ENCODE peak calls at places on chromosomes 16 and 17, in five cellular contexts. N is mesothelial cell of epicardium, O is caudate nucleus, H is PC-9, X is nephron progenitor cell. E is an unnamed sample.

GRCh38 chr16:58025351-58026138 is at the start of gene MMP15:
- DNase-seq in X (peak), N (peak), H (peak), O (peak), E (peak)

GRCh38 chr16:17225551-17225950 is 245.2 kb downstream of the XYLT1 start:
- DNase-seq in O (no peak), X (no peak), H (no peak), N (no peak), E (no peak)

GRCh38 chr17:16419929-16420271 is 4.5 kb downstream of the TRPV2 start:
- DNase-seq in H (peak), N (no peak), X (no peak), O (no peak), E (peak)

GRCh38 chr17:74953129-74953687 is 17.5 kb downstream of the OTOP3 start:
- DNase-seq in X (no peak), N (no peak), O (no peak), H (no peak), E (no peak)

GRCh38 chr17:38609280-38610031 is 3.7 kb upstream of the SRCIN1 start:
- DNase-seq in O (no peak), H (no peak), X (no peak), N (no peak), E (no peak)

GRCh38 chr16:10988164-10988803 is 43.9 kb downstream of the CLEC16A start:
- DNase-seq in N (no peak), O (no peak), X (no peak), H (peak), E (no peak)

GRCh38 chr17:66240630-66241029 is 11.4 kb upstream of the APOH start:
- DNase-seq in H (peak), O (no peak), X (no peak), N (no peak), E (peak)

GRCh38 chr17:6710317-6710716 is 2.9 kb downstream of the SLC13A5 start:
- DNase-seq in O (no peak), H (no peak), X (no peak), N (no peak), E (no peak)

GRCh38 chr17:13558588-13558987 is 43.1 kb downstream of the HS3ST3A1 start:
- DNase-seq in H (no peak), N (no peak), X (no peak), O (no peak), E (no peak)

GRCh38 chr17:7445011-7445927 is at the start of gene CHRNB1:
- DNase-seq in O (peak), H (peak), X (peak), N (peak), E (peak)

GRCh38 chr16:1602285-1602684 is 9.6 kb downstream of the IFT140 start:
- DNase-seq in H (no peak), N (no peak), X (no peak), O (no peak), E (no peak)

GRCh38 chr17:1039511-1040215 is 42.7 kb downstream of the TIMM22 start:
- DNase-seq in N (no peak), O (peak), H (no peak), X (no peak), E (peak)

GRCh38 chr17:74118504-74118903 is 85.0 kb upstream of the RPL38 start:
- DNase-seq in O (no peak), X (peak), H (no peak), N (no peak), E (no peak)

GRCh38 chr16:31697744-31698125 is 170.0 kb downstream of the AHSP start:
- DNase-seq in N (no peak), O (no peak), X (no peak), H (no peak), E (no peak)

GRCh38 chr16:3149630-3150345 is 15.0 kb downstream of the ZNF213 start:
- DNase-seq in X (peak), O (peak), N (peak), H (peak), E (peak)

GRCh38 chr16:68079616-68080344 is 5.4 kb upstream of the NFATC3 start:
- DNase-seq in H (no peak), N (no peak), X (peak), O (no peak), E (no peak)

GRCh38 chr17:30274887-30275286 is 16.9 kb downstream of the BLMH start:
- DNase-seq in H (no peak), O (no peak), N (no peak), X (no peak), E (no peak)

GRCh38 chr16:49598386-49599170 is 225.0 kb downstream of the C16orf78 start:
- DNase-seq in X (no peak), N (peak), O (no peak), H (no peak), E (no peak)

GRCh38 chr17:28398280-28398981 is 7.6 kb downstream of the SLC46A1 start:
- DNase-seq in X (no peak), O (no peak), N (no peak), H (no peak), E (no peak)

GRCh38 chr17:65783845-65784334 is 222.4 kb upstream of the AXIN2 start:
- DNase-seq in H (peak), N (no peak), X (no peak), O (no peak), E (peak)

GRCh38 chr17:66542183-66542966 is 240.0 kb downstream of the PRKCA start:
- DNase-seq in H (no peak), O (no peak), X (no peak), N (no peak), E (peak)

GRCh38 chr17:8185580-8186445 is 4.2 kb downstream of the BORCS6 start:
- DNase-seq in O (peak), H (peak), X (peak), N (peak), E (peak)

GRCh38 chr17:77279448-77280303 is 138.9 kb downstream of the SEC14L1 start:
- DNase-seq in H (peak), N (no peak), X (no peak), O (no peak), E (no peak)

GRCh38 chr16:72848759-72849664 is 198.9 kb downstream of the ZFHX3 start:
- DNase-seq in X (peak), N (peak), O (peak), H (peak), E (no peak)

GRCh38 chr16:80151706-80152073 is 389.1 kb upstream of the DYNLRB2 start:
- DNase-seq in O (no peak), H (no peak), X (no peak), N (no peak), E (no peak)

GRCh38 chr16:56113223-56113622 is 78.1 kb upstream of the GNAO1 start:
- DNase-seq in X (no peak), H (no peak), O (no peak), N (no peak), E (no peak)

GRCh38 chr16:85083051-85083639 is 29.1 kb downstream of the CIBAR2 start:
- DNase-seq in N (no peak), X (no peak), O (no peak), H (no peak), E (peak)

GRCh38 chr17:7523033-7523432 is 25.8 kb upstream of the TNFSF12 start:
- DNase-seq in O (no peak), H (no peak), N (no peak), X (peak), E (peak)

GRCh38 chr16:88549671-88550643 is 20.2 kb upstream of the ZC3H18 start:
- DNase-seq in N (no peak), X (no peak), O (no peak), H (no peak), E (no peak)

GRCh38 chr16:21608647-21609328 is 9.4 kb downstream of the METTL9 start:
- DNase-seq in H (no peak), X (no peak), O (no peak), N (no peak), E (no peak)

E was measured in foreskin melanocyte.